ENCODE peak calls at places on chromosome 18, in seven cellular contexts. Z, V, C, D, J, H and X are unnamed samples.

GRCh38 chr18:36149514-36150289 is 20.0 kb downstream of the ELP2 start:
- DNase-seq in Z (no peak), V (no peak), C (no peak), D (no peak), J (no peak), H (no peak), X (no peak)

GRCh38 chr18:23314672-23315071 is 138.4 kb upstream of the RIOK3 start:
- DNase-seq in Z (no peak), V (peak), C (no peak), D (no peak), J (no peak), H (no peak), X (no peak)

GRCh38 chr18:58861353-58861752 is 3.3 kb upstream of the ZNF532 start:
- DNase-seq in Z (no peak), V (no peak), C (no peak), D (no peak), J (no peak), H (no peak), X (no peak)

GRCh38 chr18:47780011-47780725 is 150.3 kb downstream of the SMAD2 start:
- DNase-seq in Z (no peak), V (no peak), C (no peak), D (no peak), J (no peak), H (no peak), X (no peak)

GRCh38 chr18:7288544-7288943 is 57.7 kb downstream of the LRRC30 start:
- DNase-seq in Z (no peak), V (no peak), C (no peak), D (no peak), J (no peak), H (no peak), X (no peak)

GRCh38 chr18:9708882-9709877 is 1.1 kb downstream of the RAB31 start:
- DNase-seq in Z (no peak), V (peak), C (peak), D (no peak), J (no peak), H (peak), X (no peak)

GRCh38 chr18:67151366-67151765 is 365.2 kb downstream of the DSEL start:
- DNase-seq in Z (no peak), V (no peak), C (no peak), D (no peak), J (no peak), H (no peak), X (no peak)

GRCh38 chr18:58793361-58793760 is 71.3 kb upstream of the ZNF532 start:
- DNase-seq in Z (no peak), V (no peak), C (no peak), D (peak), J (no peak), H (peak), X (no peak)